ENCODE peak calls at places on chromosome 1, in four cellular contexts. A is mammary epithelial cell, X is BJ, T is fibroblast of lung. F is an unnamed sample. For H3K27me3, the result is how much of the 10 kb centered on the place peaks cover.

GRCh38 chr1:242201090-242201489 is 202.2 kb upstream of the MAP1LC3C start:
- DNase-seq in A (no peak), X (no peak), T (no peak), F (no peak)

GRCh38 chr1:75430526-75430925 is 180.4 kb downstream of the SLC44A5 start:
- DNase-seq in A (no peak), X (no peak), T (no peak), F (no peak)

GRCh38 chr1:219555031-219555667 is 57.8 kb downstream of the ZC3H11B start:
- DNase-seq in A (peak), X (no peak), T (peak), F (no peak)

GRCh38 chr1:212432163-212432705 is 486 bp upstream of the NENF start:
- DNase-seq in A (no peak), X (no peak), T (no peak), F (no peak)

GRCh38 chr1:53862507-53862906 is 24.4 kb upstream of the NDC1 start:
- DNase-seq in A (no peak), X (no peak), T (no peak), F (no peak)

GRCh38 chr1:217090073-217090911 is 367.1 kb upstream of the ESRRG start:
- DNase-seq in A (no peak), X (no peak), T (no peak), F (no peak)

GRCh38 chr1:17227358-17227915 is 21.5 kb upstream of the PADI3 start:
- DNase-seq in A (no peak), X (no peak), T (no peak), F (no peak)

GRCh38 chr1:118842462-118843201 is 145.5 kb downstream of the TBX15 start:
- DNase-seq in A (no peak), X (no peak), T (no peak), F (no peak)

GRCh38 chr1:29687601-29688244 is 451.4 kb downstream of the PTPRU start:
- DNase-seq in A (no peak), X (no peak), T (no peak), F (no peak)

GRCh38 chr1:189431437-189431836 is 1046.2 kb downstream of the BRINP3 start:
- DNase-seq in A (no peak), X (no peak), T (peak), F (no peak)

GRCh38 chr1:50981741-50982140 is 11.7 kb downstream of the CDKN2C start:
- DNase-seq in A (no peak), X (no peak), T (no peak), F (no peak)
- H3K27me3 ChIP-seq in A (under half), X (under half), T (under half), F (under half)

DNA sequence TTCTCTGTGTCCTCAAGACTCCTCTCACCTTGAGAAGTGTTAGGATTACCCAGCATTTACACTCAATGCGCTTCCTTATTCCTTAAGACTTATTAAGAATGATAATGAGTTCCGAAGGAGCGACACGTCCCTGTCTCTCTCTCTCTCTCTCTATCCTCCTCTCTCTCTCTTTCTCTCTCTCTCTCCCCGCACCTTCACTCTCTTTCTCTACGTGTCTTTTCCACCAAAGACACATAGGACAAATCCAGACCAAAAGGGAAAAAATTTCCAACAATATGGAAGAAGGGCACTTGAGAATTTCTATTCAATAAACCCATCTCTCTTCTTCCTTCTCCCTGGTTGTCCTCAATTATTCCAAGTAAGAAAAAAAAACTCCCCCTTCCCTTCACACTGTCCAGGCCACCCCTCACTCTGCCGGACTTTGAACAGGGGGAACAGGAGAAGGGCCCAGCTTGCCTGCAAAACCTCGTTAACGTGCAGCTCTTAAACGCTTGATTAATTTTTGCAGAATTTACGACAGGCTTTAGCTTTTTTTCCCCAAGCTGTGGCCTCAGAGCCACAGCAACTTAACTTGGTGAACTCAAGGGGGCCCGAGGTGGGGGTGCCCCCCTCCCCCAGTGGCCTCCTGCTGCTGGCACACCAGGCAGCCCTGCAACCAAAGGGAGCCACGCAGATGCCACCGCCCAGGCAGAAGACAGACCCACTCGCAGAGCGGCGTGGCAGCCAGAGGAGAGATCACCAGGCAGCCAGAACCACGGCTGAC is 6.9 kb downstream of the CASZ1 start:
- DNase-seq in A (no peak), X (no peak), T (no peak), F (no peak)
- H3K27me3 ChIP-seq in A (under half), X (under half), T (under half), F (under half)

GRCh38 chr1:202987922-202988583 is 19.1 kb upstream of the TMEM183A start:
- DNase-seq in A (no peak), X (no peak), T (no peak), F (no peak)
- H3K27me3 ChIP-seq in A (under half), X (under half), T (under half), F (under half)

GRCh38 chr1:38455829-38456563 is 403.6 kb downstream of the RRAGC start:
- DNase-seq in A (no peak), X (no peak), T (no peak), F (no peak)
- H3K27me3 ChIP-seq in A (under half), X (under half), T (under half), F (under half)

GRCh38 chr1:24323281-24323680 is 4.1 kb downstream of the GRHL3 start:
- DNase-seq in A (peak), X (no peak), T (no peak), F (no peak)
- H3K27me3 ChIP-seq in A (under half), X (half or more), T (half or more), F (under half)

GRCh38 chr1:209784276-209785169 is at the start of gene C1orf74:
- DNase-seq in A (peak), X (peak), T (peak), F (peak)
- H3K27me3 ChIP-seq in A (under half), X (under half), T (under half), F (under half)

GRCh38 chr1:85576642-85577420 is 3.7 kb upstream of the CCN1 start:
- DNase-seq in A (peak), X (no peak), T (peak), F (peak)
- H3K27me3 ChIP-seq in A (under half), X (under half), T (under half), F (under half)

F was measured in transverse colon.